ENCODE peak calls at places on chromosomes 7 and 10, in seven cellular contexts. One of them, this sample, is unnamed.

GRCh38 chr7:106611911-106612310 is 49.0 kb downstream of the CCDC71L start:
- DNase-seq in activated CD4-positive, alpha-beta T cell treated with anti-CD3 and anti-CD28 coated beads for 4 hours: no peak
- DNase-seq in GM20000: no peak
- DNase-seq in fibroblast of the aortic adventitia: no peak
- DNase-seq in uterus: no peak
- DNase-seq in hypothalamus: no peak
- DNase-seq in stimulated activated CD8-positive, alpha-beta memory T cell treated with anti-CD3 and anti-CD28 coated beads, Interleukin-4, amount 100 ng/mL, for 24 hours: no peak
- DNase-seq in this sample: peak

GRCh38 chr10:73480158-73480557 is 15.7 kb downstream of the PPP3CB start:
- DNase-seq in stimulated activated CD8-positive, alpha-beta memory T cell treated with anti-CD3 and anti-CD28 coated beads, Interleukin-4, amount 100 ng/mL, for 24 hours: no peak
- DNase-seq in hypothalamus: no peak
- DNase-seq in uterus: no peak
- DNase-seq in GM20000: peak
- DNase-seq in activated CD4-positive, alpha-beta T cell treated with anti-CD3 and anti-CD28 coated beads for 4 hours: no peak
- DNase-seq in fibroblast of the aortic adventitia: peak
- DNase-seq in this sample: peak

GRCh38 chr7:94332571-94332970 is 62.1 kb upstream of the COL1A2 start:
- DNase-seq in GM20000: no peak
- DNase-seq in activated CD4-positive, alpha-beta T cell treated with anti-CD3 and anti-CD28 coated beads for 4 hours: no peak
- DNase-seq in hypothalamus: no peak
- DNase-seq in fibroblast of the aortic adventitia: no peak
- DNase-seq in uterus: no peak
- DNase-seq in stimulated activated CD8-positive, alpha-beta memory T cell treated with anti-CD3 and anti-CD28 coated beads, Interleukin-4, amount 100 ng/mL, for 24 hours: no peak
- DNase-seq in this sample: peak

GRCh38 chr10:70759769-70760168 is 25.4 kb downstream of the TBATA start:
- DNase-seq in GM20000: no peak
- DNase-seq in uterus: no peak
- DNase-seq in stimulated activated CD8-positive, alpha-beta memory T cell treated with anti-CD3 and anti-CD28 coated beads, Interleukin-4, amount 100 ng/mL, for 24 hours: no peak
- DNase-seq in hypothalamus: no peak
- DNase-seq in activated CD4-positive, alpha-beta T cell treated with anti-CD3 and anti-CD28 coated beads for 4 hours: no peak
- DNase-seq in fibroblast of the aortic adventitia: no peak
- DNase-seq in this sample: no peak

GRCh38 chr10:28810062-28810870 is 132.9 kb downstream of the BAMBI start:
- DNase-seq in GM20000: no peak
- DNase-seq in hypothalamus: no peak
- DNase-seq in fibroblast of the aortic adventitia: no peak
- DNase-seq in stimulated activated CD8-positive, alpha-beta memory T cell treated with anti-CD3 and anti-CD28 coated beads, Interleukin-4, amount 100 ng/mL, for 24 hours: no peak
- DNase-seq in uterus: no peak
- DNase-seq in activated CD4-positive, alpha-beta T cell treated with anti-CD3 and anti-CD28 coated beads for 4 hours: no peak
- DNase-seq in this sample: no peak

GRCh38 chr10:48363617-48364355 is 57.3 kb downstream of the MAPK8 start:
- DNase-seq in stimulated activated CD8-positive, alpha-beta memory T cell treated with anti-CD3 and anti-CD28 coated beads, Interleukin-4, amount 100 ng/mL, for 24 hours: no peak
- DNase-seq in hypothalamus: no peak
- DNase-seq in GM20000: peak
- DNase-seq in uterus: no peak
- DNase-seq in fibroblast of the aortic adventitia: peak
- DNase-seq in activated CD4-positive, alpha-beta T cell treated with anti-CD3 and anti-CD28 coated beads for 4 hours: peak
- DNase-seq in this sample: peak

GRCh38 chr7:135335628-135336139 is 102.0 kb downstream of the STRA8 start:
- DNase-seq in activated CD4-positive, alpha-beta T cell treated with anti-CD3 and anti-CD28 coated beads for 4 hours: peak
- DNase-seq in uterus: peak
- DNase-seq in hypothalamus: no peak
- DNase-seq in fibroblast of the aortic adventitia: peak
- DNase-seq in stimulated activated CD8-positive, alpha-beta memory T cell treated with anti-CD3 and anti-CD28 coated beads, Interleukin-4, amount 100 ng/mL, for 24 hours: peak
- DNase-seq in GM20000: peak
- DNase-seq in this sample: peak

GRCh38 chr10:80718024-80718423 is 180.3 kb downstream of the SH2D4B start:
- DNase-seq in fibroblast of the aortic adventitia: no peak
- DNase-seq in activated CD4-positive, alpha-beta T cell treated with anti-CD3 and anti-CD28 coated beads for 4 hours: no peak
- DNase-seq in stimulated activated CD8-positive, alpha-beta memory T cell treated with anti-CD3 and anti-CD28 coated beads, Interleukin-4, amount 100 ng/mL, for 24 hours: no peak
- DNase-seq in GM20000: no peak
- DNase-seq in hypothalamus: no peak
- DNase-seq in uterus: no peak
- DNase-seq in this sample: no peak

GRCh38 chr7:91767820-91768219 is 112.7 kb downstream of the MTERF1 start:
- DNase-seq in fibroblast of the aortic adventitia: no peak
- DNase-seq in hypothalamus: no peak
- DNase-seq in stimulated activated CD8-positive, alpha-beta memory T cell treated with anti-CD3 and anti-CD28 coated beads, Interleukin-4, amount 100 ng/mL, for 24 hours: no peak
- DNase-seq in activated CD4-positive, alpha-beta T cell treated with anti-CD3 and anti-CD28 coated beads for 4 hours: no peak
- DNase-seq in uterus: no peak
- DNase-seq in GM20000: no peak
- DNase-seq in this sample: no peak

This sample was measured in GM23248.